ENCODE peak calls at places on chromosomes 13 and 19, in five cellular contexts. One of them, this sample, is unnamed.

GRCh38 chr13:98582947-98583346 is 6.0 kb upstream of the STK24 start:
- DNase-seq in kidney: no peak
- DNase-seq in AG10803: no peak
- DNase-seq in ascending aorta: no peak
- DNase-seq in breast epithelium: no peak
- DNase-seq in this sample: no peak

GRCh38 chr13:114043421-114044053 is 69.7 kb upstream of the C13orf46 start:
- DNase-seq in AG10803: peak
- DNase-seq in kidney: no peak
- DNase-seq in breast epithelium: no peak
- DNase-seq in ascending aorta: peak
- DNase-seq in this sample: peak

GRCh38 chr19:10180459-10180858 is 14.3 kb downstream of the DNMT1 start:
- DNase-seq in AG10803: no peak
- DNase-seq in breast epithelium: no peak
- DNase-seq in kidney: no peak
- DNase-seq in ascending aorta: no peak
- DNase-seq in this sample: no peak

GRCh38 chr19:22595918-22596341 is 38.2 kb upstream of the ZNF492 start:
- DNase-seq in AG10803: no peak
- DNase-seq in breast epithelium: no peak
- DNase-seq in ascending aorta: peak
- DNase-seq in kidney: no peak
- DNase-seq in this sample: no peak

GRCh38 chr13:41934994-41935393 is 25.9 kb downstream of the VWA8 start:
- DNase-seq in AG10803: no peak
- DNase-seq in ascending aorta: no peak
- DNase-seq in kidney: no peak
- DNase-seq in breast epithelium: no peak
- DNase-seq in this sample: no peak

GRCh38 chr13:23811366-23812027 is 77.7 kb downstream of the MIPEP start:
- DNase-seq in breast epithelium: no peak
- DNase-seq in AG10803: no peak
- DNase-seq in ascending aorta: no peak
- DNase-seq in kidney: no peak
- DNase-seq in this sample: no peak

GRCh38 chr13:79128158-79128557 is 277.9 kb downstream of the RBM26 start:
- DNase-seq in kidney: no peak
- DNase-seq in breast epithelium: no peak
- DNase-seq in ascending aorta: no peak
- DNase-seq in AG10803: peak
- DNase-seq in this sample: peak

GRCh38 chr19:50780753-50781480 is 9.3 kb upstream of the ACP4 start:
- DNase-seq in AG10803: no peak
- DNase-seq in breast epithelium: no peak
- DNase-seq in ascending aorta: no peak
- DNase-seq in kidney: no peak
- DNase-seq in this sample: no peak

GRCh38 chr19:47381653-47382279 is 32.7 kb downstream of the DHX34 start:
- DNase-seq in AG10803: no peak
- DNase-seq in ascending aorta: no peak
- DNase-seq in kidney: no peak
- DNase-seq in breast epithelium: no peak
- DNase-seq in this sample: no peak
- TF ChIP-seq CTCF in AG10803: no peak
- TF ChIP-seq CTCF in ascending aorta: no peak
- TF ChIP-seq CTCF in kidney: no peak
- TF ChIP-seq CTCF in breast epithelium: no peak
- TF ChIP-seq CTCF in this sample: no peak

GRCh38 chr13:111210082-111210481 is 95.0 kb downstream of the ARHGEF7 start:
- DNase-seq in kidney: no peak
- DNase-seq in ascending aorta: no peak
- DNase-seq in breast epithelium: no peak
- DNase-seq in AG10803: no peak
- DNase-seq in this sample: no peak
- H3K4me3 ChIP-seq in kidney: no peak
- H3K4me3 ChIP-seq in ascending aorta: peak
- H3K4me3 ChIP-seq in breast epithelium: no peak
- H3K4me3 ChIP-seq in AG10803: peak
- H3K4me3 ChIP-seq in this sample: peak

GRCh38 chr19:40744554-40745401 is 5.5 kb downstream of the ACTMAP start:
- DNase-seq in breast epithelium: no peak
- DNase-seq in AG10803: peak
- DNase-seq in kidney: no peak
- DNase-seq in ascending aorta: no peak
- DNase-seq in this sample: no peak
- TF ChIP-seq CTCF in breast epithelium: no peak
- TF ChIP-seq CTCF in AG10803: no peak
- TF ChIP-seq CTCF in kidney: peak
- TF ChIP-seq CTCF in ascending aorta: no peak
- TF ChIP-seq CTCF in this sample: no peak

GRCh38 chr19:13262450-13262849 is 112.2 kb downstream of the IER2 start:
- DNase-seq in kidney: no peak
- DNase-seq in AG10803: peak
- DNase-seq in ascending aorta: no peak
- DNase-seq in breast epithelium: no peak
- DNase-seq in this sample: peak
- H3K4me3 ChIP-seq in kidney: no peak
- H3K4me3 ChIP-seq in AG10803: no peak
- H3K4me3 ChIP-seq in ascending aorta: no peak
- H3K4me3 ChIP-seq in breast epithelium: no peak
- H3K4me3 ChIP-seq in this sample: no peak

GRCh38 chr19:1985588-1986356 is 29.7 kb downstream of the BTBD2 start:
- DNase-seq in kidney: peak
- DNase-seq in AG10803: no peak
- DNase-seq in ascending aorta: no peak
- DNase-seq in breast epithelium: no peak
- DNase-seq in this sample: no peak
- TF ChIP-seq CTCF in kidney: no peak
- TF ChIP-seq CTCF in AG10803: no peak
- TF ChIP-seq CTCF in ascending aorta: no peak
- TF ChIP-seq CTCF in breast epithelium: no peak
- TF ChIP-seq CTCF in this sample: no peak

DNA sequence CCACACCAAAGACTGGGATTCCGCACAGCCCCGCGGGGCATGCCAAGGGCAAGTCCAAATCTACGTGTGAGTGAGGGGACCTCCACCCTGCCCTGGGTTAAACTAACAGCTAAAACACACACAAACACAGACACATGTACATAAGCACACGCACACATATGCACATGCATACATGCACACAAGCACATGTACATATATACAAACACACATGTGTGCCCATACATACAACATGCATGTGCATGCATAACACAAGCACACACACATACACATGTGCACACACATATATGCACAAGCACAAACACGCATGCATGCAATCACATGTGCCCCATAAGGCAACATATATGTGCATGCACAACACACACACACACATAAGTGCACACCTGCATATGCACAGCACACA is 136.7 kb downstream of the SOX1 start:
- DNase-seq in breast epithelium: no peak
- DNase-seq in ascending aorta: no peak
- DNase-seq in kidney: no peak
- DNase-seq in AG10803: no peak
- DNase-seq in this sample: no peak
- H3K4me3 ChIP-seq in breast epithelium: no peak
- H3K4me3 ChIP-seq in ascending aorta: no peak
- H3K4me3 ChIP-seq in kidney: no peak
- H3K4me3 ChIP-seq in AG10803: no peak
- H3K4me3 ChIP-seq in this sample: no peak

GRCh38 chr13:30572859-30573275 is 44.9 kb upstream of the USPL1 start:
- DNase-seq in kidney: no peak
- DNase-seq in ascending aorta: no peak
- DNase-seq in breast epithelium: no peak
- DNase-seq in AG10803: peak
- DNase-seq in this sample: peak
- TF ChIP-seq CTCF in kidney: no peak
- TF ChIP-seq CTCF in ascending aorta: no peak
- TF ChIP-seq CTCF in breast epithelium: no peak
- TF ChIP-seq CTCF in AG10803: peak
- TF ChIP-seq CTCF in this sample: peak

GRCh38 chr19:7673995-7674667 is 2.8 kb upstream of the MCEMP1 start:
- DNase-seq in kidney: no peak
- DNase-seq in AG10803: peak
- DNase-seq in breast epithelium: no peak
- DNase-seq in ascending aorta: peak
- DNase-seq in this sample: peak
- H3K4me3 ChIP-seq in kidney: no peak
- H3K4me3 ChIP-seq in AG10803: no peak
- H3K4me3 ChIP-seq in breast epithelium: no peak
- H3K4me3 ChIP-seq in ascending aorta: no peak
- H3K4me3 ChIP-seq in this sample: no peak

DNA sequence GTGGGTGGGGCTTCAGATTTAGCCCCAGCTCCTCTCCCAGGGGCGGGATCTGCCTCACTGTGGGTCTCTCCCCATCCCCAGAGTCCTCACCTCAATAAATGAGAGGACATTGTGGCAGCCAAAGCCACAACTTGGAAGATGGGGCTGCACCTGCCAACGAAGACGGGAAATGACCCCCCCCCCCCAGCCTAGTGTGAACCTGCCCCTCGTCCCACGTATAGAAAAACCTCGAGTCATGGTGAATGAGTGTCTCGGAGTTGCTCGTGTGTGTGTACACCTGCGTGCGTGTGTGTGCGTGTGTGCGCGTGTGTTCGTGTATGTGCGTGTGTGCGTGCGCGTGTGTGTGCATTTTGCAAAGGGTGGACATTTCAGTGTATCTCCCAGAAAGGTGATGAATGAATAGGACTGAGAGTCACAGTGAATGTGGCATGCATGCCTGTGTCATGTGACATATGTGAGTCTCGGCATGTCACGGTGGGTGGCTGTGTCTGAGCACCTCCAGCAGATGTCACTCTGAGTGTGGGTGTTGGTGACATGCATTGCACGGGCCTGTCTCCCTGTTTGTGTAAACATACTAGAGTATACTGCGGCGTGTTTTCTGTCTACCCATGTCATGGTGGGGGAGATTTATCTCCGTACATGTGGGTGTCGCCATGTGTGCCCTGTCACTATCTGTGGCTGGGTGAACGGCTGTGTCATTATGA is 1.5 kb upstream of the TRAPPC5 start:
- DNase-seq in ascending aorta: no peak
- DNase-seq in kidney: no peak
- DNase-seq in AG10803: no peak
- DNase-seq in breast epithelium: no peak
- DNase-seq in this sample: no peak
- TF ChIP-seq CTCF in ascending aorta: no peak
- TF ChIP-seq CTCF in kidney: peak
- TF ChIP-seq CTCF in AG10803: no peak
- TF ChIP-seq CTCF in breast epithelium: no peak
- TF ChIP-seq CTCF in this sample: no peak

GRCh38 chr13:32212420-32212819 is 102.7 kb downstream of the ZAR1L start:
- DNase-seq in breast epithelium: no peak
- DNase-seq in ascending aorta: no peak
- DNase-seq in kidney: no peak
- DNase-seq in AG10803: peak
- DNase-seq in this sample: peak
- H3K4me3 ChIP-seq in breast epithelium: no peak
- H3K4me3 ChIP-seq in ascending aorta: no peak
- H3K4me3 ChIP-seq in kidney: no peak
- H3K4me3 ChIP-seq in AG10803: no peak
- H3K4me3 ChIP-seq in this sample: no peak